ENCODE peak calls at places on chromosome 1, in four cellular contexts. One of them, this sample, is unnamed. For H3K36me3, the result is how much of the 10 kb centered on the place peaks cover.

GRCh38 chr1:202162418-202163280 is 2.2 kb upstream of the PTPN7 start:
- DNase-seq in body of pancreas: no peak
- DNase-seq in sigmoid colon: no peak
- DNase-seq in H1: no peak
- DNase-seq in this sample: no peak

GRCh38 chr1:199226163-199226562 is 587.3 kb downstream of the PTPRC start:
- DNase-seq in body of pancreas: no peak
- DNase-seq in sigmoid colon: no peak
- DNase-seq in H1: no peak
- DNase-seq in this sample: no peak

GRCh38 chr1:226870323-226871046 is at the start of gene PSEN2:
- DNase-seq in body of pancreas: peak
- DNase-seq in sigmoid colon: peak
- DNase-seq in H1: no peak
- DNase-seq in this sample: peak

GRCh38 chr1:115296981-115297380 is 41.1 kb downstream of the NGF start:
- DNase-seq in body of pancreas: no peak
- DNase-seq in sigmoid colon: no peak
- DNase-seq in H1: no peak
- DNase-seq in this sample: no peak

GRCh38 chr1:201751872-201752271 is 77.1 kb upstream of the IPO9 start:
- DNase-seq in body of pancreas: no peak
- DNase-seq in sigmoid colon: no peak
- DNase-seq in H1: no peak
- DNase-seq in this sample: no peak

GRCh38 chr1:45954401-45954847 is 151.0 kb downstream of the MAST2 start:
- DNase-seq in body of pancreas: peak
- DNase-seq in sigmoid colon: no peak
- DNase-seq in H1: no peak
- DNase-seq in this sample: no peak

GRCh38 chr1:186806477-186806876 is 22.3 kb upstream of the PLA2G4A start:
- DNase-seq in body of pancreas: no peak
- DNase-seq in sigmoid colon: no peak
- DNase-seq in H1: no peak
- DNase-seq in this sample: no peak

GRCh38 chr1:175158133-175158532 is 34.4 kb downstream of the KIAA0040 start:
- DNase-seq in body of pancreas: no peak
- DNase-seq in sigmoid colon: no peak
- DNase-seq in H1: no peak
- DNase-seq in this sample: no peak

GRCh38 chr1:221366495-221367095 is 375.3 kb downstream of the DUSP10 start:
- DNase-seq in body of pancreas: no peak
- DNase-seq in sigmoid colon: no peak
- DNase-seq in H1: no peak
- DNase-seq in this sample: no peak

GRCh38 chr1:67937651-67938050 is 104.4 kb upstream of the GNG12 start:
- DNase-seq in body of pancreas: no peak
- DNase-seq in sigmoid colon: no peak
- DNase-seq in H1: no peak
- DNase-seq in this sample: no peak

GRCh38 chr1:114620419-114620818 is 39.0 kb upstream of the BCAS2 start:
- DNase-seq in body of pancreas: no peak
- DNase-seq in sigmoid colon: no peak
- DNase-seq in H1: no peak
- DNase-seq in this sample: no peak

GRCh38 chr1:163842546-163842945 is 520.8 kb downstream of the NUF2 start:
- DNase-seq in body of pancreas: no peak
- DNase-seq in sigmoid colon: no peak
- DNase-seq in H1: no peak
- DNase-seq in this sample: no peak

GRCh38 chr1:216051071-216051470 is 372.2 kb downstream of the USH2A start:
- DNase-seq in body of pancreas: no peak
- DNase-seq in sigmoid colon: no peak
- DNase-seq in H1: no peak
- DNase-seq in this sample: no peak

GRCh38 chr1:159817276-159818041 is 9.2 kb upstream of the SLAMF8 start:
- DNase-seq in body of pancreas: peak
- DNase-seq in sigmoid colon: no peak
- DNase-seq in H1: no peak
- DNase-seq in this sample: no peak

GRCh38 chr1:31572323-31573104 is 3.8 kb upstream of the TINAGL1 start:
- DNase-seq in body of pancreas: no peak
- DNase-seq in sigmoid colon: peak
- DNase-seq in H1: no peak
- DNase-seq in this sample: no peak

GRCh38 chr1:37167479-37167878 is 133.2 kb upstream of the GRIK3 start:
- DNase-seq in body of pancreas: no peak
- DNase-seq in sigmoid colon: no peak
- DNase-seq in H1: no peak
- DNase-seq in this sample: no peak

GRCh38 chr1:109789771-109790170 is 26.0 kb upstream of the EPS8L3 start:
- DNase-seq in body of pancreas: no peak
- DNase-seq in sigmoid colon: peak
- DNase-seq in H1: no peak
- DNase-seq in this sample: no peak

GRCh38 chr1:190124068-190124467 is 353.6 kb downstream of the BRINP3 start:
- DNase-seq in body of pancreas: no peak
- DNase-seq in sigmoid colon: no peak
- DNase-seq in H1: no peak
- DNase-seq in this sample: no peak

GRCh38 chr1:224406216-224406615 is 28.4 kb downstream of the WDR26 start:
- DNase-seq in body of pancreas: no peak
- DNase-seq in sigmoid colon: no peak
- DNase-seq in H1: no peak
- DNase-seq in this sample: no peak

GRCh38 chr1:224408294-224408590 is 26.4 kb downstream of the WDR26 start:
- DNase-seq in body of pancreas: no peak
- DNase-seq in sigmoid colon: no peak
- DNase-seq in H1: no peak
- DNase-seq in this sample: no peak

GRCh38 chr1:224407546-224408293 is 26.9 kb downstream of the WDR26 start:
- DNase-seq in body of pancreas: no peak
- DNase-seq in sigmoid colon: no peak
- DNase-seq in H1: no peak
- DNase-seq in this sample: no peak

DNA sequence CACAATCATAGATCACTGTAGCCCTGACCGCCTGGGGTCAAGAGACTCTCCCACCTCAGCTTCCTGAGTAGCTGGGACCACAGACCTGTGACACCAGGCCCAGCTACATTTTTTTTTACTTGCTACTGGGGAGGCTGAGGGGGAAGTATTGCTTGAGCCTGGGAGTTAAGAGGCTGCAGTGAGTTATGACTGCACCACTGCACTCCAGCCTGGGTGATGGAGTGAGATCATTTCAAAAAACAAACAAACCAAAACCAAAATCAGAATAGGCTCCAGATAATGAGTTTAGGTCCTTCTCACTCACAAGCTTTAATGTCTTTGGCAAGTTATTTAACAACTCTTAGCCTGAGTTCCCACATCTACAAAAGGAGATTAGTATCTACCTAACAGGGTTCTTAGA is 22.8 kb downstream of the WDR26 start:
- DNase-seq in body of pancreas: no peak
- DNase-seq in sigmoid colon: no peak
- DNase-seq in H1: no peak
- DNase-seq in this sample: no peak
- H3K36me3 ChIP-seq in body of pancreas: under half
- H3K36me3 ChIP-seq in sigmoid colon: under half
- H3K36me3 ChIP-seq in H1: under half
- H3K36me3 ChIP-seq in this sample: half or more

GRCh38 chr1:55249646-55250398 is 34.7 kb upstream of the USP24 start:
- DNase-seq in body of pancreas: no peak
- DNase-seq in sigmoid colon: no peak
- DNase-seq in H1: no peak
- DNase-seq in this sample: no peak
- TF ChIP-seq CTCF in body of pancreas: no peak
- TF ChIP-seq CTCF in sigmoid colon: no peak
- TF ChIP-seq CTCF in H1: no peak
- TF ChIP-seq CTCF in this sample: no peak

GRCh38 chr1:33000427-33001026 is 35.9 kb upstream of the RNF19B start:
- DNase-seq in body of pancreas: no peak
- DNase-seq in sigmoid colon: no peak
- DNase-seq in H1: no peak
- DNase-seq in this sample: peak

GRCh38 chr1:32998997-32999396 is 34.4 kb upstream of the RNF19B start:
- DNase-seq in body of pancreas: no peak
- DNase-seq in sigmoid colon: no peak
- DNase-seq in H1: no peak
- DNase-seq in this sample: peak

GRCh38 chr1:33001282-33001681 is 35.4 kb downstream of the AK2 start:
- DNase-seq in body of pancreas: no peak
- DNase-seq in sigmoid colon: no peak
- DNase-seq in H1: no peak
- DNase-seq in this sample: peak

GRCh38 chr1:32997381-32997891 is 32.8 kb upstream of the RNF19B start:
- DNase-seq in body of pancreas: no peak
- DNase-seq in sigmoid colon: no peak
- DNase-seq in H1: no peak
- DNase-seq in this sample: no peak

GRCh38 chr1:32998009-32998555 is 33.5 kb upstream of the RNF19B start:
- DNase-seq in body of pancreas: no peak
- DNase-seq in sigmoid colon: no peak
- DNase-seq in H1: no peak
- DNase-seq in this sample: no peak
- TF ChIP-seq POLR2A in body of pancreas: no peak
- TF ChIP-seq POLR2A in sigmoid colon: no peak
- TF ChIP-seq POLR2A in H1: no peak
- TF ChIP-seq POLR2A in this sample: no peak

DNA sequence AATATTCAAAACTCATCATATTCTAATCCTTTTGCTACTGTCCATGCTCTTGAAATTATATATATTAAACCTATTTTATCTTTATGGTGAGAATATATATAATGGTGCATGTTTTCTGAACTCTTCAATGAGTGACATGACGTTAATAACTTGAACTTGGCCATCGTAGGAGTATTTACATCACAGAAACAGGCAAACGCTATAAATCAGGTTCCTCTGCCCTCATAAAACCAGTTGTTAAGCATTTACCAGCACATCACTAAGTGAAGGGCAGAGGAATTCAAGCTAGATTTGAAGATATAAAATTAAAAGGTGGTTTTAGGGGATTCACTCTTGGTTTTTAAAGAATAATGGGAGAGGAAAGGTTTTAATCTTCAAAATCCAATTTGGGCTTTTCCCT is 20.5 kb downstream of the NID1 start:
- DNase-seq in body of pancreas: no peak
- DNase-seq in sigmoid colon: no peak
- DNase-seq in H1: no peak
- DNase-seq in this sample: no peak
- H3K36me3 ChIP-seq in body of pancreas: under half
- H3K36me3 ChIP-seq in sigmoid colon: half or more
- H3K36me3 ChIP-seq in H1: under half
- H3K36me3 ChIP-seq in this sample: under half

DNA sequence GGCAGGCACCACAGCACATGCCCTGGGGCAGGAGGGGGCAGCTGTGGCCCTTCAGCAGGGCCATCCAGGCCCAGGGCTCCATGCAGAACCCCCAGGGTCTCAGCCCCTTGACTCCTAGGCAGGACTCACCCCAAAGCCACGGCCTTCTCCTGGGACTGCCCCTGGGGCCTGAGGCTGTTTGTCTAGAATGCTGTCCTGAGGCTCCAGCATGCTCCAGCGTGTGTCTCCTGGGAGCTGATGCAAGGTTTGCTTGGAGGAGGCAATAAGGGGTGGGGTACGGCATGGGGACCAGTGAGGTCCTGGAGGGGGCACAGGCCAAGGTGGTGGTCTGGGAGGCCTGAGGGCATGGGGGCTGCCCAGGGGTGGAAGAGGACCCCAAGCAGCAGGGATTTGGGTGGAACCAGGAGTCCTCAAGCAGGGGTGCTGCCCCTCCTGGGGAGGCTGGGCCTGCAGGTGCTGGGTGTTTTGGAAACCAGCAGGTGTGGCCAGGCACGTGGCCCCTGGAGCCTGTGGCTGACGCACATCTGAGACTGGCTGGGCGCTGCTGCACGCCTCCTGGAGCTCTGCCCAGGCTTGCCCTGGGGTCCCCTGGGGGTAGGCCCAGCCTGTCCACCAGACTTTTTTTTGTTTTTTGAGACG is 7.8 kb upstream of the CALML6 start:
- DNase-seq in body of pancreas: no peak
- DNase-seq in sigmoid colon: no peak
- DNase-seq in H1: no peak
- DNase-seq in this sample: peak
- TF ChIP-seq CTCF in body of pancreas: no peak
- TF ChIP-seq CTCF in sigmoid colon: no peak
- TF ChIP-seq CTCF in H1: no peak
- TF ChIP-seq CTCF in this sample: no peak

GRCh38 chr1:1471389-1472045 is at the start of gene ATAD3B:
- DNase-seq in body of pancreas: peak
- DNase-seq in sigmoid colon: peak
- DNase-seq in H1: peak
- DNase-seq in this sample: peak
- TF ChIP-seq POLR2A in body of pancreas: peak
- TF ChIP-seq POLR2A in sigmoid colon: no peak
- TF ChIP-seq POLR2A in H1: no peak
- TF ChIP-seq POLR2A in this sample: peak

DNA sequence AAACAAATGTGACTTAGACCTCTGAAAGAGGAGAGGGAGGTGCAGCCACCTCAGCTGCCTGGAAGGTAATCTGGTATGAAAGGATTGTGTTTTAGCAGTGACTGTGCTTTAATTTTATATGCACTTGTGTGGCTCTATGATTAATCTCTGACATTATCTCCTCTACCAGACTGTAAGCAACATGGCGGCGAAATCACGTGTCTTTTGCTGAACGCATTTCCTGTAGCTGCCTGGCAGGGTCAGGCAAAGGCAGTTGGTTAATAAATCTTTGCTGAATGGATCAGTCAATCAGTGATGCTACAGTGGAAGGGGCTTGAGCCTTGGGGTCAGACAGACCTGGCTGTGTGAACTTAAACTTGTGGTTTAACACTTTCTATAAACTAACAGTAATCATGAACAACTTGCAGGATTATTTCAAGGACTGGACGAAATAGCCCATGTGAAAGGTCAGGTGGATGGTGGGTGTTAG is 96.9 kb downstream of the ADSS2 start:
- DNase-seq in body of pancreas: no peak
- DNase-seq in sigmoid colon: no peak
- DNase-seq in H1: no peak
- DNase-seq in this sample: no peak
- H3K36me3 ChIP-seq in body of pancreas: under half
- H3K36me3 ChIP-seq in sigmoid colon: under half
- H3K36me3 ChIP-seq in H1: under half
- H3K36me3 ChIP-seq in this sample: under half

DNA sequence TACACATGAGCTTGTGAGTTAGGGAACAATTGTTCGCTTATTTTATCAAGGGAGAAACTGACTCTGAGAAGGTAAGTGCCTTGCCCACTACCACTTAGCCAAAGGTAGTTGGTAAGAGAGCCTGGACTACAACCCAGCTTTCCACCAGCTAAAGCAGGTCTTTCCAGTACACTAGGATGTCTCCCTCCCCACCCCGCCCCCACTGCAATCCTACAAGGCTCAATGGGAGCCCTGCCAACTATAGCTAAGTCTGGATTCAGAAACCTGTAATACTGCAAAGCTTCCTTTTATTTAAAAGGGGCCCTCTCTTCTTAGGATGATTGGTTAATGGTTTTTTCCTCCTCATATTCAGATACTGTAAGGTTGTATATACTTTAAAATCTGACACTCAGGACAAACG is 102.0 kb upstream of the C8B start:
- DNase-seq in body of pancreas: peak
- DNase-seq in sigmoid colon: no peak
- DNase-seq in H1: no peak
- DNase-seq in this sample: peak
- TF ChIP-seq CTCF in body of pancreas: no peak
- TF ChIP-seq CTCF in sigmoid colon: no peak
- TF ChIP-seq CTCF in H1: no peak
- TF ChIP-seq CTCF in this sample: no peak

This sample was measured in thyroid gland.